ENCODE peak calls at places on chromosome 14, in five cellular contexts. X, G, W, H and M are unnamed samples.
A peak's percentile ranks its signal among the peaks of the same experiment; 100 is the strongest.

GRCh38 chr14:24382103-24382377 is 14.1 kb downstream of the NFATC4 start:
- DNase-seq in X (no peak), G (no peak), W (no peak), H (no peak), M (no peak)

GRCh38 chr14:36524874-36525745 is 5.1 kb upstream of the NKX2-1 start:
- DNase-seq in X (no peak), G (no peak), W (no peak), H (no peak), M (no peak)

GRCh38 chr14:55071870-55072640 is 20.6 kb downstream of the MAPK1IP1L start:
- DNase-seq in X (no peak), G (no peak), W (no peak), H (peak; percentile 60), M (no peak)

GRCh38 chr14:78512021-78512420 is 341.8 kb downstream of the NRXN3 start:
- DNase-seq in X (no peak), G (no peak), W (no peak), H (no peak), M (no peak)

GRCh38 chr14:68328509-68328908 is 464.4 kb downstream of the ZFP36L1 start:
- DNase-seq in X (no peak), G (no peak), W (no peak), H (no peak), M (peak; percentile 68)

GRCh38 chr14:36605506-36605857 is 23.1 kb upstream of the NKX2-8 start:
- DNase-seq in X (no peak), G (no peak), W (no peak), H (no peak), M (no peak)

GRCh38 chr14:58861546-58861945 is 223.8 kb downstream of the DACT1 start:
- DNase-seq in X (no peak), G (no peak), W (no peak), H (no peak), M (no peak)

GRCh38 chr14:89336338-89336737 is 80.7 kb downstream of the FOXN3 start:
- DNase-seq in X (no peak), G (no peak), W (peak; percentile 55), H (no peak), M (peak; percentile 63)

GRCh38 chr14:25034803-25035681 is 14.9 kb downstream of the STXBP6 start:
- DNase-seq in X (no peak), G (no peak), W (peak; percentile 55), H (no peak), M (no peak)

GRCh38 chr14:101028971-101029667 is 125.6 kb upstream of the RTL1 start:
- DNase-seq in X (no peak), G (no peak), W (peak; percentile 13), H (no peak), M (no peak)

GRCh38 chr14:76876076-76876475 is 49.9 kb downstream of the LRRC74A start:
- DNase-seq in X (peak; percentile 37), G (peak; percentile 33), W (peak; percentile 83), H (peak; percentile 32), M (no peak)

GRCh38 chr14:97878727-97879126 is 1081.5 kb downstream of the VRK1 start:
- DNase-seq in X (no peak), G (peak; percentile 16), W (no peak), H (peak; percentile 53), M (no peak)

GRCh38 chr14:95535226-95536021 is 574 bp downstream of the GLRX5 start:
- DNase-seq in X (no peak), G (no peak), W (peak; percentile 61), H (no peak), M (no peak)

GRCh38 chr14:86639146-86639545 is 1109.2 kb downstream of the FLRT2 start:
- DNase-seq in X (no peak), G (no peak), W (no peak), H (no peak), M (no peak)

GRCh38 chr14:90495357-90496276 is 98.8 kb downstream of the CALM1 start:
- DNase-seq in X (peak; percentile 45), G (peak; percentile 24), W (peak; percentile 64), H (peak; percentile 28), M (no peak)

GRCh38 chr14:37903561-37904191 is 304.0 kb upstream of the SSTR1 start:
- DNase-seq in X (peak; percentile 43), G (no peak), W (no peak), H (no peak), M (no peak)

GRCh38 chr14:51386983-51387730 is 147.1 kb downstream of the TMX1 start:
- DNase-seq in X (no peak), G (no peak), W (no peak), H (no peak), M (no peak)

GRCh38 chr14:69812725-69813124 is 15.7 kb upstream of the SLC10A1 start:
- DNase-seq in X (no peak), G (no peak), W (no peak), H (no peak), M (no peak)

GRCh38 chr14:93956082-93956481 is 20.3 kb downstream of the ASB2 start:
- DNase-seq in X (no peak), G (no peak), W (no peak), H (no peak), M (no peak)

GRCh38 chr14:93957751-93958566 is 18.4 kb downstream of the ASB2 start:
- DNase-seq in X (no peak), G (no peak), W (no peak), H (no peak), M (no peak)

GRCh38 chr14:93954900-93955891 is 21.2 kb downstream of the ASB2 start:
- DNase-seq in X (no peak), G (peak; percentile 38), W (peak; percentile 82), H (no peak), M (no peak)

GRCh38 chr14:93957333-93957710 is 19.0 kb downstream of the ASB2 start:
- DNase-seq in X (no peak), G (no peak), W (no peak), H (no peak), M (no peak)

DNA sequence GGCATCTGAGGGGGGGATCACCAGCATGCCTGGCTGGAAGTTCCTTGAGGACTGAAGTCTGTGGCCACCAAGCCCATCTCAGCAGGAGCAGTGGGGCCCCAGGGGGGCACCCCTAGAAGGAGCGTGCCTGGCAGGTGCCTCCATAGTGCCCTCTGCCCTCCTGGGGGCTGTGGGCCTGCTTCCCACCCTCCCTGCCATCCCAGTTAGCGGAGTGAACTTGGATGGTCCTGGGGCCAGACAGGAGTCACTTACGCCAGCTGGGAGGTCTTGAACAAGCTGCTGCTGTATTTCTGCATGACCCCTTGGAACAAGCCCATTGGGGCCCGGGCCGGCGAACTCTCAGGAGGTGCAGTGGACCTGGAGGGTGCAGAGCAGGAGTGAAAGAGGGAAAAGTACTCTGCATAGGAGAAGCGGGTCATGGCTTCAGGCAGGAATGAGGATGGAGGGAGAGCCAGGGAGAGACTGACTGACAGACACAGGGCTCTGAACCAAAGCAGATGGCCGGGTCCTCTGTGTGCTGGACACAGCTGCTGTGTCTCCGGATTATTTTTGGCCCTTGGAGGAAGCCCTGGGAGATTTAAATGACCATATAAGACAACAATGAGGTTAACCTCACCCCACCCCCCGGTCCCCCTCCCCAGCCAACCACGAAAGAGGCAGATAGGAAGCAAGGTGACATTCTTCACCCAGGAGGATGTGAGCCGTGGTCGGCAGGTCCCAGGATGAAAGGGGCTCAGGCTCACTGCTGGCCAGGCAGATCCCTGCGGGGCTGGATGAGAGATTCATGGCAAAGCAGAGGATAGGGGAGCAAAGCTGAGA is 19.6 kb downstream of the ASB2 start:
- DNase-seq in X (no peak), G (no peak), W (no peak), H (no peak), M (no peak)
- H3K4me3 ChIP-seq in X (no peak overlapping the region), G (no peak overlapping the region), W (peak overlapping the region; percentile 38), H (no peak overlapping the region), M (peak overlapping the region; percentile 57)

DNA sequence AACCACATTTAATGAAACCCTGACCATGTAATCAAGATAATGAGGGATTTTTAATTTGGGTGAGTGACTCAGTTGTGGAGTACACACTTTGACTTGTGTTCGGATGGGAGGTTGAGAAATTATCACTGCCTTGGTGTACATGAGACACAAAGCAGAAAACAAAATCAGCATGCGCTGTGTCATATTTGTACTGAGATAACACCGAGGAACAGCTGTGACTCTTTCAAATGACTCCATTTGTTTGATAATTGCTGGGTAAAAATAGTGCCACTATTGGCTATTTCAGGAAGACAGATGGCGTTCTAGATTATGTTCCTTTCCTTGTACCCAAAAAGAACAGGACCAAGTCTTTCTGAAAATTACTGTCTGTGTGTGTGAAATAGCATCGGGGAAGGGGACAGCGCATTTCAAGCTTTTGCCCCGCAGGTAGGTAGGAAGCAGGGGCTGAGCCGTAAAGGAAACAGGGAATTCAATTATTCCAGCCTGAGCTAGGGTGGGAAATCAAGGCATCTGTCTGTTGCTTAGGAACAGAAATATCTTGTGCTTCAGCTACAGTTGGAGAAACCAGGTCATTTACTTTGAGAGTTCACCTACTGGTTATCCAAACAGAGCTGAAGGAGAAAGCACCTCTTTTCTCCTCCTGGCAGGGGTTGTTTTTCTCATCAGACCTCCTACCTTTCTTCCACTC is 114.3 kb downstream of the SNAPC1 start:
- DNase-seq in X (no peak), G (no peak), W (no peak), H (no peak), M (no peak)
- H3K4me3 ChIP-seq in X (no peak overlapping the region), G (no peak overlapping the region), W (no peak overlapping the region), H (no peak overlapping the region), M (no peak overlapping the region)

GRCh38 chr14:73026243-73026844 is 562 bp downstream of the ZFYVE1 start:
- DNase-seq in X (peak; percentile 11), G (no peak), W (peak; percentile 18), H (no peak), M (no peak)

GRCh38 chr14:73027984-73028383 is 1.1 kb upstream of the ZFYVE1 start:
- DNase-seq in X (no peak), G (no peak), W (no peak), H (no peak), M (no peak)

GRCh38 chr14:73026845-73027542 is at the start of gene ZFYVE1:
- DNase-seq in X (peak; percentile 93), G (peak; percentile 85), W (peak; percentile 98), H (peak; percentile 96), M (peak; percentile 94)

GRCh38 chr14:73027546-73027945 is 640 bp upstream of the ZFYVE1 start:
- DNase-seq in X (no peak), G (no peak), W (no peak), H (no peak), M (no peak)

DNA sequence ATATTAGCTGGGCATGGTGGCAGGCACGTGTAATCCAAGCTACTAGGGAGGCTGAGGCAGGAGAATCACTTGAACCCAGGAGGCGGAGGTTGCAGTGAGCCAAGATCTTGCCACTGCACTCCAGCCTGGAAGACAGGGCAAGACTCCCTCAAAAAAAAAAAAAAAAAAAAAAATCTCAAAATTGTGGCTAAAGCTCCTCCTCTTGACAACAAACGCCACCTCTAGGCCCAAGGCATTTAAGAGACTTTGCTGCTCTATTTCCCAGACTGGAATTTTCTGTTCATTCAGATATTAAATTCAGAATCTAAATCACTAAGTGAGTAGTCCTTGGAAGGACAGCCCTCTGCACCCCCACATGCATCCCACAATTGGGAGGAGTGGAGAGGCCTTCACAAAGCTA is 1.4 kb downstream of the ZFYVE1 start:
- DNase-seq in X (no peak), G (no peak), W (peak; percentile 22), H (peak; percentile 1), M (no peak)
- H3K4me3 ChIP-seq in X (no peak overlapping the region), G (no peak overlapping the region), W (no peak overlapping the region), H (peak overlapping the region; percentile 79), M (no peak overlapping the region)

GRCh38 chr14:20487402-20487742 is 18.0 kb upstream of the RNASE10 start:
- DNase-seq in X (no peak), G (no peak), W (no peak), H (no peak), M (no peak)

GRCh38 chr14:20492486-20492885 is 12.9 kb upstream of the RNASE10 start:
- DNase-seq in X (no peak), G (no peak), W (no peak), H (no peak), M (no peak)

GRCh38 chr14:20486700-20487401 is 17.6 kb downstream of the PNP start:
- DNase-seq in X (no peak), G (no peak), W (no peak), H (no peak), M (no peak)

GRCh38 chr14:20490563-20490962 is 14.8 kb upstream of the RNASE10 start:
- DNase-seq in X (no peak), G (no peak), W (no peak), H (no peak), M (no peak)

GRCh38 chr14:20489093-20489994 is 16.0 kb upstream of the RNASE10 start:
- DNase-seq in X (no peak), G (peak; percentile 17), W (no peak), H (no peak), M (peak; percentile 55)
- H3K4me3 ChIP-seq in X (no peak overlapping the region), G (peak overlapping the region; percentile 2), W (no peak overlapping the region), H (no peak overlapping the region), M (peak overlapping the region; percentile 51)